ENCODE peak calls at places on chromosomes 5 and 9, in seven cellular contexts. One of them, this sample, is unnamed.

GRCh38 chr5:14818931-14819790 is 52.4 kb downstream of the ANKH start:
- DNase-seq in H1: no peak
- DNase-seq in activated T-cell treated with anti-CD3 and anti-CD28 coated beads for 4 hours: no peak
- DNase-seq in fibroblast of the aortic adventitia: no peak
- DNase-seq in activated gamma-delta T cell: no peak
- DNase-seq in amniotic stem cell: no peak
- DNase-seq in HTR-8/SVneo: no peak
- DNase-seq in this sample: no peak

GRCh38 chr5:127838661-127839060 is 135.5 kb downstream of the CCDC192 start:
- DNase-seq in H1: no peak
- DNase-seq in activated gamma-delta T cell: no peak
- DNase-seq in amniotic stem cell: no peak
- DNase-seq in fibroblast of the aortic adventitia: no peak
- DNase-seq in HTR-8/SVneo: peak
- DNase-seq in activated T-cell treated with anti-CD3 and anti-CD28 coated beads for 4 hours: no peak
- DNase-seq in this sample: peak

GRCh38 chr5:554284-554988 is 30.2 kb upstream of the SLC9A3 start:
- DNase-seq in activated gamma-delta T cell: no peak
- DNase-seq in fibroblast of the aortic adventitia: no peak
- DNase-seq in activated T-cell treated with anti-CD3 and anti-CD28 coated beads for 4 hours: no peak
- DNase-seq in HTR-8/SVneo: no peak
- DNase-seq in H1: no peak
- DNase-seq in amniotic stem cell: no peak
- DNase-seq in this sample: no peak

GRCh38 chr9:28999806-29000205 is 1426.5 kb upstream of the C9orf72 start:
- DNase-seq in H1: no peak
- DNase-seq in HTR-8/SVneo: no peak
- DNase-seq in activated T-cell treated with anti-CD3 and anti-CD28 coated beads for 4 hours: no peak
- DNase-seq in fibroblast of the aortic adventitia: no peak
- DNase-seq in amniotic stem cell: no peak
- DNase-seq in activated gamma-delta T cell: no peak
- DNase-seq in this sample: no peak

GRCh38 chr5:48192-48591 is 43.8 kb upstream of the PLEKHG4B start:
- DNase-seq in fibroblast of the aortic adventitia: no peak
- DNase-seq in HTR-8/SVneo: no peak
- DNase-seq in amniotic stem cell: no peak
- DNase-seq in H1: no peak
- DNase-seq in activated gamma-delta T cell: no peak
- DNase-seq in activated T-cell treated with anti-CD3 and anti-CD28 coated beads for 4 hours: no peak
- DNase-seq in this sample: no peak

GRCh38 chr5:141875795-141876627 is 2.2 kb downstream of the PCDH1 start:
- DNase-seq in activated T-cell treated with anti-CD3 and anti-CD28 coated beads for 4 hours: no peak
- DNase-seq in H1: peak
- DNase-seq in amniotic stem cell: no peak
- DNase-seq in fibroblast of the aortic adventitia: no peak
- DNase-seq in activated gamma-delta T cell: peak
- DNase-seq in HTR-8/SVneo: no peak
- DNase-seq in this sample: no peak

GRCh38 chr9:93678199-93679019 is 102.0 kb downstream of the PHF2 start:
- DNase-seq in activated gamma-delta T cell: no peak
- DNase-seq in amniotic stem cell: no peak
- DNase-seq in activated T-cell treated with anti-CD3 and anti-CD28 coated beads for 4 hours: no peak
- DNase-seq in HTR-8/SVneo: no peak
- DNase-seq in H1: peak
- DNase-seq in fibroblast of the aortic adventitia: no peak
- DNase-seq in this sample: no peak

GRCh38 chr5:118578093-118578492 is 410.3 kb downstream of the DTWD2 start:
- DNase-seq in fibroblast of the aortic adventitia: peak
- DNase-seq in activated gamma-delta T cell: no peak
- DNase-seq in activated T-cell treated with anti-CD3 and anti-CD28 coated beads for 4 hours: no peak
- DNase-seq in amniotic stem cell: no peak
- DNase-seq in HTR-8/SVneo: no peak
- DNase-seq in H1: no peak
- DNase-seq in this sample: no peak

GRCh38 chr5:5079871-5080270 is 60.3 kb upstream of the ADAMTS16 start:
- DNase-seq in activated gamma-delta T cell: no peak
- DNase-seq in activated T-cell treated with anti-CD3 and anti-CD28 coated beads for 4 hours: no peak
- DNase-seq in fibroblast of the aortic adventitia: no peak
- DNase-seq in H1: no peak
- DNase-seq in amniotic stem cell: no peak
- DNase-seq in HTR-8/SVneo: no peak
- DNase-seq in this sample: no peak

GRCh38 chr5:58122157-58122556 is 337.7 kb downstream of the PLK2 start:
- DNase-seq in activated gamma-delta T cell: no peak
- DNase-seq in amniotic stem cell: no peak
- DNase-seq in fibroblast of the aortic adventitia: no peak
- DNase-seq in activated T-cell treated with anti-CD3 and anti-CD28 coated beads for 4 hours: no peak
- DNase-seq in HTR-8/SVneo: no peak
- DNase-seq in H1: no peak
- DNase-seq in this sample: no peak

GRCh38 chr9:93649610-93650261 is 73.4 kb downstream of the PHF2 start:
- DNase-seq in activated T-cell treated with anti-CD3 and anti-CD28 coated beads for 4 hours: no peak
- DNase-seq in amniotic stem cell: no peak
- DNase-seq in H1: no peak
- DNase-seq in HTR-8/SVneo: no peak
- DNase-seq in fibroblast of the aortic adventitia: no peak
- DNase-seq in activated gamma-delta T cell: no peak
- DNase-seq in this sample: no peak

GRCh38 chr5:101664071-101664791 is 631.9 kb downstream of the SLCO4C1 start:
- DNase-seq in fibroblast of the aortic adventitia: no peak
- DNase-seq in activated gamma-delta T cell: no peak
- DNase-seq in H1: no peak
- DNase-seq in activated T-cell treated with anti-CD3 and anti-CD28 coated beads for 4 hours: no peak
- DNase-seq in HTR-8/SVneo: no peak
- DNase-seq in amniotic stem cell: no peak
- DNase-seq in this sample: no peak

GRCh38 chr9:133929599-133929998 is 62.5 kb downstream of the VAV2 start:
- DNase-seq in HTR-8/SVneo: no peak
- DNase-seq in activated T-cell treated with anti-CD3 and anti-CD28 coated beads for 4 hours: no peak
- DNase-seq in H1: no peak
- DNase-seq in activated gamma-delta T cell: no peak
- DNase-seq in fibroblast of the aortic adventitia: no peak
- DNase-seq in amniotic stem cell: no peak
- DNase-seq in this sample: no peak

GRCh38 chr5:140338918-140339317 is 7.5 kb downstream of the HBEGF start:
- DNase-seq in fibroblast of the aortic adventitia: no peak
- DNase-seq in H1: no peak
- DNase-seq in amniotic stem cell: no peak
- DNase-seq in activated T-cell treated with anti-CD3 and anti-CD28 coated beads for 4 hours: no peak
- DNase-seq in HTR-8/SVneo: no peak
- DNase-seq in activated gamma-delta T cell: no peak
- DNase-seq in this sample: no peak